ENCODE peak calls at places on chromosomes 7 and 10, in nine cellular contexts. C, J, I, N, P, Y, W, D and U are unnamed samples.

GRCh38 chr10:114703377-114704125 is 45.5 kb upstream of the ABLIM1 start:
- DNase-seq in Y (no peak), N (no peak), C (peak; percentile 10), D (no peak), P (no peak), J (no peak), W (peak; percentile 53), I (no peak), U (no peak)

GRCh38 chr7:42091461-42092229 is 145.4 kb downstream of the GLI3 start:
- DNase-seq in C (no peak), D (no peak), N (peak; percentile 27), W (peak; percentile 81), P (no peak), Y (peak; percentile 72), I (no peak), J (no peak), U (no peak)

GRCh38 chr10:35517431-35518181 is 87.5 kb upstream of the GJD4 start:
- DNase-seq in D (no peak), J (no peak), P (no peak), I (no peak), C (no peak), W (peak; percentile 34), N (no peak), Y (no peak), U (no peak)

GRCh38 chr10:3424102-3424803 is 251.7 kb upstream of the PITRM1 start:
- DNase-seq in I (no peak), J (no peak), W (peak; percentile 61), D (no peak), N (no peak), Y (no peak), C (no peak), P (no peak), U (no peak)

GRCh38 chr10:50293508-50294320 is 42.4 kb upstream of the ASAH2 start:
- DNase-seq in W (no peak), D (no peak), J (no peak), I (no peak), C (no peak), N (no peak), Y (no peak), P (no peak), U (no peak)

GRCh38 chr10:121179006-121179405 is 327.8 kb downstream of the WDR11 start:
- DNase-seq in N (no peak), P (no peak), I (no peak), Y (no peak), J (no peak), C (no peak), D (no peak), W (no peak), U (no peak)

GRCh38 chr7:71239517-71239916 is 107.6 kb downstream of the GALNT17 start:
- DNase-seq in I (no peak), J (no peak), W (no peak), D (no peak), N (no peak), P (no peak), C (no peak), Y (no peak), U (no peak)

GRCh38 chr10:60801538-60801937 is 23.3 kb downstream of the CDK1 start:
- DNase-seq in N (no peak), I (no peak), Y (no peak), J (no peak), W (peak; percentile 38), C (no peak), P (no peak), D (no peak), U (no peak)

GRCh38 chr7:99046722-99047121 is 97.2 kb downstream of the SMURF1 start:
- DNase-seq in D (no peak), N (no peak), C (no peak), J (no peak), I (no peak), W (no peak), Y (no peak), P (no peak), U (no peak)

GRCh38 chr7:141674201-141674671 is 27.7 kb downstream of the DENND11 start:
- DNase-seq in P (no peak), Y (no peak), I (no peak), W (peak; percentile 40), C (no peak), D (no peak), N (no peak), J (no peak), U (peak; percentile 45)

GRCh38 chr7:81769891-81770818 is at the start of gene HGF:
- DNase-seq in C (no peak), W (peak; percentile 58), P (no peak), N (no peak), Y (no peak), D (no peak), I (no peak), J (no peak), U (no peak)

GRCh38 chr7:107327986-107328569 is 141.8 kb upstream of the GPR22 start:
- DNase-seq in W (peak; percentile 86), C (no peak), J (no peak), D (no peak), N (no peak), P (no peak), I (no peak), Y (no peak), U (no peak)

GRCh38 chr10:36942616-36943015 is 182.8 kb upstream of the ANKRD30A start:
- DNase-seq in P (no peak), Y (no peak), C (no peak), N (no peak), D (no peak), I (no peak), J (no peak), W (no peak), U (no peak)

GRCh38 chr10:113300628-113301027 is 252.2 kb upstream of the HABP2 start:
- DNase-seq in I (no peak), Y (no peak), D (no peak), N (no peak), P (no peak), J (no peak), C (no peak), W (no peak), U (no peak)

GRCh38 chr7:128841171-128841690 is 11.0 kb downstream of the FLNC start:
- DNase-seq in Y (peak; percentile 63), J (no peak), N (no peak), D (no peak), I (no peak), P (no peak), C (no peak), W (no peak), U (no peak)

GRCh38 chr10:113706623-113707022 is 26.9 kb downstream of the CASP7 start:
- DNase-seq in I (no peak), P (no peak), N (no peak), D (no peak), Y (no peak), C (no peak), J (no peak), W (no peak), U (no peak)

GRCh38 chr7:1923409-1924053 is 253.5 kb downstream of the ELFN1 start:
- DNase-seq in P (no peak), J (no peak), N (no peak), I (no peak), Y (no peak), D (no peak), W (no peak), C (no peak), U (no peak)

GRCh38 chr7:30003098-30003497 is 13.5 kb upstream of the SCRN1 start:
- DNase-seq in D (no peak), N (no peak), Y (no peak), W (no peak), C (no peak), P (no peak), J (no peak), I (no peak), U (no peak)

GRCh38 chr7:77199008-77199966 is at the start of gene FGL2:
- DNase-seq in J (no peak), I (peak; percentile 15), D (no peak), W (peak; percentile 47), Y (peak; percentile 71), P (no peak), C (peak; percentile 32), N (no peak), U (peak; percentile 34)

GRCh38 chr7:91280180-91280579 is 15.9 kb downstream of the FZD1 start:
- DNase-seq in N (no peak), D (no peak), Y (no peak), P (no peak), J (no peak), W (no peak), I (no peak), C (no peak), U (no peak)

GRCh38 chr7:29408841-29409243 is 154.8 kb upstream of the PRR15 start:
- DNase-seq in P (no peak), C (peak; percentile 42), I (peak; percentile 15), D (peak; percentile 22), Y (no peak), N (peak; percentile 54), J (no peak), W (peak; percentile 94), U (peak; percentile 53)

GRCh38 chr10:60206735-60207134 is 182.9 kb downstream of the ANK3 start:
- DNase-seq in C (no peak), P (no peak), J (no peak), I (no peak), W (peak; percentile 74), N (no peak), Y (no peak), D (no peak), U (no peak)

GRCh38 chr10:59901481-59901880 is 4.9 kb downstream of the CCDC6 start:
- DNase-seq in I (no peak), N (no peak), C (no peak), P (no peak), J (no peak), D (no peak), Y (no peak), W (peak; percentile 60), U (no peak)

GRCh38 chr10:59098387-59098786 is 78.1 kb upstream of the PHYHIPL start:
- DNase-seq in P (no peak), W (no peak), Y (no peak), D (no peak), J (no peak), C (no peak), I (no peak), N (no peak), U (peak; percentile 57)

GRCh38 chr10:104334965-104335650 is 3.2 kb downstream of the ITPRIP start:
- DNase-seq in C (no peak), I (no peak), Y (no peak), J (no peak), N (no peak), W (peak; percentile 60), P (no peak), D (no peak), U (no peak)

GRCh38 chr7:92722541-92722940 is 113.8 kb downstream of the CDK6 start:
- DNase-seq in J (no peak), P (no peak), C (no peak), N (no peak), Y (no peak), W (peak; percentile 32), I (no peak), D (no peak), U (no peak)

GRCh38 chr10:94172332-94172731 is 178.6 kb downstream of the PLCE1 start:
- DNase-seq in N (no peak), J (no peak), P (no peak), I (no peak), Y (no peak), W (peak; percentile 73), D (no peak), C (no peak), U (no peak)

GRCh38 chr10:115606081-115606480 is 512.9 kb downstream of the ATRNL1 start:
- DNase-seq in D (no peak), N (no peak), Y (no peak), C (no peak), W (no peak), P (no peak), I (no peak), J (no peak), U (peak; percentile 36)